ENCODE peak calls at places on chromosomes 3 and 15, in four cellular contexts. One of them, this sample, is unnamed.

GRCh38 chr3:197578376-197578775 is 22.6 kb upstream of the BDH1 start:
- DNase-seq in GM23248: no peak
- DNase-seq in SJSA1: no peak
- DNase-seq in CD4-positive, CD25-positive, alpha-beta regulatory T cell: no peak
- DNase-seq in this sample: no peak

GRCh38 chr3:14468621-14468981 is 66.2 kb downstream of the SLC6A6 start:
- DNase-seq in CD4-positive, CD25-positive, alpha-beta regulatory T cell: no peak
- DNase-seq in SJSA1: no peak
- DNase-seq in GM23248: no peak
- DNase-seq in this sample: no peak

GRCh38 chr15:97648728-97649127 is 311.8 kb upstream of the ARRDC4 start:
- DNase-seq in CD4-positive, CD25-positive, alpha-beta regulatory T cell: no peak
- DNase-seq in SJSA1: no peak
- DNase-seq in GM23248: no peak
- DNase-seq in this sample: no peak

GRCh38 chr15:77507911-77508310 is 87.2 kb downstream of the HMG20A start:
- DNase-seq in SJSA1: no peak
- DNase-seq in CD4-positive, CD25-positive, alpha-beta regulatory T cell: no peak
- DNase-seq in GM23248: peak; percentile 76
- DNase-seq in this sample: peak; percentile 80

GRCh38 chr3:107684431-107684925 is 161.7 kb downstream of the BBX start:
- DNase-seq in SJSA1: no peak
- DNase-seq in GM23248: no peak
- DNase-seq in CD4-positive, CD25-positive, alpha-beta regulatory T cell: peak; percentile 56
- DNase-seq in this sample: no peak

GRCh38 chr15:39265261-39265660 is 315.6 kb upstream of the THBS1 start:
- DNase-seq in GM23248: no peak
- DNase-seq in SJSA1: no peak
- DNase-seq in CD4-positive, CD25-positive, alpha-beta regulatory T cell: no peak
- DNase-seq in this sample: no peak

GRCh38 chr3:100480111-100480510 is 12.3 kb upstream of the TMEM45A start:
- DNase-seq in CD4-positive, CD25-positive, alpha-beta regulatory T cell: no peak
- DNase-seq in GM23248: no peak
- DNase-seq in SJSA1: no peak
- DNase-seq in this sample: no peak

GRCh38 chr15:72078887-72079286 is 39.1 kb downstream of the MYO9A start:
- DNase-seq in SJSA1: no peak
- DNase-seq in CD4-positive, CD25-positive, alpha-beta regulatory T cell: peak; percentile 18
- DNase-seq in GM23248: no peak
- DNase-seq in this sample: no peak

DNA sequence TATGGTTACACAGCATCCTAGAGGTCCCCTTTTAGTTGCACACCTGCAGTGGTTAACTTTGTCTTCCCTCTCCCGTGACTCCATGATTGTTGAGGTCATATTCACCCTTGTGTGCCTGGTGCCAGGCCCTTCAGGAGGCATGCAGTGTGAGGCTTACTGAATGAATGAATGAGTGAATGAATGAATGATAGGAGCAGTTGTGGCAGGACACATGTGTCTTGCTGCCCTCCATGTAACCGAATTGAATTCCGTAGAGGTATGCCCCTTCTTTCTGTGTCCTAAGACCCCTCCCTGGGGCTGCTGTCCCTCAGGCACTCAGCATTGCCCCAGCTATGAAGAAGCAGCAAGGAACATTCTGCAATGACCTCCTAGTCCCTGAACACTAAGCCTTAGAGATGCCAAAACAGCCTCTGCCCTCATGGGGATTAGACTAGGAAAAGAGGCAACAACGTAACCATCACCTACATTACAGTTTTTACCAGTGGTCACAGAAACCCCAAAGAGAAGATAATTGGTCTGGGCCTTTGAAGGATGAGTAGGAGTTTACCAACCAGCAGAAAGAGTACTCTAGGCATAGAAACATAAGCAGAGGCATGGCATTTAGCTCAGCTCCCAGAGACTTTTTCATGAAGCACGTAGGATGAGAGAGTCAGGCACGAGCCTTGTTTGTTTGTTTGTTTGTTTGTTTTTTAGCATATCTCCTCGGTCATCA is 22.5 kb upstream of the CPNE9 start:
- DNase-seq in SJSA1: no peak
- DNase-seq in GM23248: no peak
- DNase-seq in CD4-positive, CD25-positive, alpha-beta regulatory T cell: no peak
- DNase-seq in this sample: no peak
- H3K4me1 ChIP-seq in SJSA1: peaks cover 7% of the 10 kb centered on the region
- H3K4me1 ChIP-seq in GM23248: no peaks in the 10 kb centered on the region
- H3K4me1 ChIP-seq in CD4-positive, CD25-positive, alpha-beta regulatory T cell: no peaks in the 10 kb centered on the region
- H3K4me1 ChIP-seq in this sample: no peaks in the 10 kb centered on the region

DNA sequence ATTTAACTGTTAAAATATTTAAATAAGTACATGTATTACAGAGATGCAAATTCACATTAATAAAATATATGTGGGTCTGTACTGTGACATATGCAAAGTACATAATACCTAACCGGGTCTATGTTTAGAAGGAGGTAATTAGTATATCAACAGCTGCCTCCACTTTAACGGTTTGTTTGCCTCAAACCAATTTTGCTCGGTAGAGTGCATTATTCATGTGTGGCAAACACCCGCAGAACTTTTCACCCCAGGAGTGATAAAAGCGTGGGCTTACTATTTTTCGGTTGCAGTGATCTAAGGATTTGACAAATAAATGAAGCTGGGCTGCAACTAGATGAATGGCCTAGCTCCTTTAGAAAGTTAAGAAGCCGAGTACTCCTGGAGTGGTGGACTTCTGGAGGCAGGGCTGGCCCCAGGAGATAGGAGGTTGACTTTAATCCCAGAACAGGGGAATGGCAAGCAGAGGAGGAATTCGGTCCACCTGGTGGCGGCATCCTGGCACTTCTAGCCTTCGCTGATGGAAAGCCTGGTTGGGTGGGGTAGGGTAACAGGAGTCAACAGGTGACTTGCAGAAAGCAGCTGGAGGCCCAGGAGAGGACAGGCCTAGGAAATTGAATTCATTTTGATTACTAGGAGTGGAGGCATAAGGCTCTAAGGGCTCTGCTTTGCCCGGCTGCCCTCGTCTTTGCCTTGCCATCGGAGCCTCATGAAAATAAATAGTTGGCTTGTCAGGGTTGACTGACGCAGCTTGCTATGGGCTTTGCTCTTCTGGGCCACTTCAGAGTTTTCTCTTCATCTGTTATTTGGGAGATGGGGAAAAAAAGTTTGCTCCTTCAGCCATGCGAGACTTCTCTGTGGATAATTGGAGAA is 2.4 kb downstream of the SLCO3A1 start:
- DNase-seq in SJSA1: no peak
- DNase-seq in CD4-positive, CD25-positive, alpha-beta regulatory T cell: no peak
- DNase-seq in GM23248: peak; percentile 5
- DNase-seq in this sample: peak; percentile 67
- H3K4me3 ChIP-seq in SJSA1: no peak overlapping the region
- H3K4me3 ChIP-seq in CD4-positive, CD25-positive, alpha-beta regulatory T cell: peak overlapping the region; percentile 88
- H3K4me3 ChIP-seq in GM23248: no peak overlapping the region
- H3K4me3 ChIP-seq in this sample: peak overlapping the region; percentile 63

DNA sequence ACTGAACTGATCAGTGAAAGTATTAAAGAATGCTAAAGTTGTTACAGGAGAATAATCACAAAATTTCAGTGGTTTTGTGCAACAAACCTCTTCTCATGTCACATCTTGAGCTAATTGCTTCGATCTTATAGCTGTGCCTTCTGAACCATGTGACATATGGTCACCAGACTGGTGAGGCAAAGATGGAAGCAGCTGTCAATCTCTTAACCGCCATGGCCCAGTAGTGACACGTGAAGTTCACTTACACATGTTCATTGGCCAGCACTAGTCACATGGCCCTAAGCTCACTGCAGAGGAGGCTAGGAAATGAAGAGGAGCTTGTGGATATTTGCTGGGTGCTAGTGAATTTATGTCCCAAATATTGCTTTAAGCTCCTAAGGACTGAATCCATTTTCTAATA is 32.5 kb downstream of the BOC start:
- DNase-seq in GM23248: no peak
- DNase-seq in CD4-positive, CD25-positive, alpha-beta regulatory T cell: no peak
- DNase-seq in SJSA1: no peak
- DNase-seq in this sample: no peak
- H3K4me1 ChIP-seq in GM23248: peaks cover 66% of the 10 kb centered on the region
- H3K4me1 ChIP-seq in CD4-positive, CD25-positive, alpha-beta regulatory T cell: no peaks in the 10 kb centered on the region
- H3K4me1 ChIP-seq in SJSA1: peaks cover 6% of the 10 kb centered on the region
- H3K4me1 ChIP-seq in this sample: peaks cover 47% of the 10 kb centered on the region

DNA sequence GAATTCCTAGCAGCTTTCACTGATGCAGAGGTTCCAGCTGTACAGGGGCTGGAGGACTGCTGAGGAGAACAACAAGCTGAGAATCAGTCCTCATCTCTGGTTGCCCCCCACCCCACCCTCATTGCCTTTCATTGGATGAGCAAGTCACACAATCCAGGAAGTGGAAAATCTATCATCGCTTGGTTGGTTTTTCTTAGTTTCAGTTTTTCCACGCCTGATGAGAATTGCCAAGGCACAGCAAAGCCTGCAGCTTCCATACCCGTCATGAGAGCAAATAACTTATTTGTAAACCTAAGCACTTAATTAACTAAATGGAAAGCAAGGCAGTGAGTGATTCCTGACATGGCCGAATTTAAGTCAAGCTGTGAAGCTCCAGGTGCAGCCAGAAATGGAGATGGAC is 21.4 kb upstream of the LIPC start:
- DNase-seq in CD4-positive, CD25-positive, alpha-beta regulatory T cell: peak; percentile 58
- DNase-seq in GM23248: peak; percentile 69
- DNase-seq in SJSA1: no peak
- DNase-seq in this sample: peak; percentile 49
- H3K4me3 ChIP-seq in CD4-positive, CD25-positive, alpha-beta regulatory T cell: peak overlapping the region; percentile 77
- H3K4me3 ChIP-seq in GM23248: peak overlapping the region; percentile 74
- H3K4me3 ChIP-seq in SJSA1: peak overlapping the region; percentile 34
- H3K4me3 ChIP-seq in this sample: peak overlapping the region; percentile 45

DNA sequence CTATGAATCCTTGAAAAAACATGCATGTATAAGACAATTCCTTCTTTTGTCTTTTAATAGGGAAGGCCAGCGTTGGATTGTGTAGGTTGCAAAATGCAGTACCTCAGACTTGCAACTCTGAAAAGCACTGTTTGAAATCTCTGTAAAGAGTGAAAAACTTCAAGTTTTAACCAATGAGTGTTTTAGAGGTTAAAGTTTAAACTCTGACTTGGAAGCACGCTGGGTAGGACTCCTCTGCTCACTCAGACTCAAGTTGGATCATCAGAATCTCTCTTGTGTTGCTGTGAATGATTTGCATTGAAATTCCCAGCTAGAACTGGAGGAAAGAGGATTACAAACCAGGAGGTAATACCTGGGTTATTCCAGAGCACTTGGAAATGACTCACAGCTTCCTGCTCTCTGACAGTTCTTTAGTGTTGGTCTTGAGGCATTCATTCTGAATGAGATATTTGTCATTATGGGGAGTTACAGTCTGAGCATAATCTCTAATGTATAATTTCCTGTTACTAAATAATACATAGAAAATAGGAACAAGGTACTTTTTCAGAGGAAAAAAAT is 49.1 kb downstream of the PLS1 start:
- DNase-seq in GM23248: peak; percentile 57
- DNase-seq in SJSA1: no peak
- DNase-seq in CD4-positive, CD25-positive, alpha-beta regulatory T cell: no peak
- DNase-seq in this sample: no peak
- H3K4me1 ChIP-seq in GM23248: peaks cover 9% of the 10 kb centered on the region
- H3K4me1 ChIP-seq in SJSA1: peaks cover 6% of the 10 kb centered on the region
- H3K4me1 ChIP-seq in CD4-positive, CD25-positive, alpha-beta regulatory T cell: no peaks in the 10 kb centered on the region
- H3K4me1 ChIP-seq in this sample: peaks cover 2% of the 10 kb centered on the region

DNA sequence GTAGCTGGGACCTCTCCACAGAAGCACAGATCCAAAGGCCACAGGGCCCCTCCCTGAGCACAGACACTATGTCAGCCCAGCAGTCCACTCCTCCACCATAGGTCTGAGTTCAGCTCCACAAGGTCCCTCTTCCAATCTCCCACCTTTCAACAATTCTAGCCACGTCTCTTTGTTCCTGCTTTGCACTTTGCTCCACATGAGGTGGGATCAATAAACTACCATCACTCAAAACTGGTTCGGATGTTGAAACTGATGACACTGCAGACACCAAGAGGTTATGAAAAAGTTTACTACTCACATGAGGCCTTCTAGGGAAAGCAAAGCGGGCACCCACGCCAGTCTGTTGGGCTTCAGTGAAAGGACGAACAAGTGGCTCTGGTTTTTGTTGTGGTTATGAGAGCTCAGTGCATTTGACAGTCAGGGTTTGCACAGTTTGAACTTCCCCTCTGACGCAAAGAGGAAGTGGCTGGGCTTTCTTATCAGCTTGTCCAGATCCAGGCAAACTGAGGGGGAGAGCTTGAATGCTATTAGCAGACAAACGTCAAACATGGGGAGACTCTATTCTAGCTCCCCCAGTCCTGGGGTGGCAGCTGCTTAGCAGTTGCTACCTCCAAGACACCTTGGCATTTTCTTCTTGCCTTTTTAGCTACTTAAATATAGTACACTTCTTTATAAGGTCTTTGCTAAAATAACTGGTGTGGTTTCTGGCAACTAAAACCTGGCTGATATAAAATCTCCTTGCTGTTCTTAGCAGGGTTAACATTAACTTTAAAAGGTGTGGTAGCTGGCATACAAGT is 37.8 kb downstream of the ZNF445 start:
- DNase-seq in GM23248: no peak
- DNase-seq in CD4-positive, CD25-positive, alpha-beta regulatory T cell: peak; percentile 91
- DNase-seq in SJSA1: no peak
- DNase-seq in this sample: no peak
- H3K4me3 ChIP-seq in GM23248: no peak overlapping the region
- H3K4me3 ChIP-seq in CD4-positive, CD25-positive, alpha-beta regulatory T cell: peak overlapping the region; percentile 59
- H3K4me3 ChIP-seq in SJSA1: no peak overlapping the region
- H3K4me3 ChIP-seq in this sample: no peak overlapping the region